ENCODE peak calls at places on chromosomes 4 and X, in seven cellular contexts. F is HCT116, G is K562, V is DND-41, W is PC-3, N is fibroblast of lung, Y is endothelial cell of umbilical vein. Z is an unnamed sample.

GRCh38 chrX:155216940-155217450 is 735 bp downstream of the VBP1 start:
- DNase-seq in V (no peak), N (no peak), F (no peak), W (peak), G (peak), Y (peak), Z (peak)

GRCh38 chr4:152691761-152692160 is 12.0 kb upstream of the TMEM154 start:
- DNase-seq in V (no peak), F (no peak), G (no peak), Y (no peak), W (no peak), N (no peak), Z (no peak)

GRCh38 chr4:85864806-85865205 is 389.9 kb downstream of the ARHGAP24 start:
- DNase-seq in W (no peak), G (no peak), N (no peak), F (no peak), Y (no peak), V (no peak), Z (no peak)

GRCh38 chrX:106286053-106286650 is 118.0 kb downstream of the PWWP3B start:
- DNase-seq in Y (no peak), V (no peak), N (no peak), W (peak), G (no peak), F (peak), Z (no peak)

GRCh38 chr4:30837131-30837539 is 117.0 kb downstream of the PCDH7 start:
- DNase-seq in Y (no peak), G (no peak), N (no peak), V (no peak), W (no peak), F (peak), Z (no peak)

GRCh38 chrX:41419082-41419481 is 28.1 kb upstream of the NYX start:
- DNase-seq in N (no peak), V (no peak), Y (no peak), F (no peak), W (no peak), G (no peak), Z (no peak)

GRCh38 chr4:42282081-42282901 is 115.0 kb upstream of the SHISA3 start:
- DNase-seq in F (peak), G (peak), Y (peak), N (peak), W (peak), V (peak), Z (peak)

GRCh38 chr4:142645478-142646108 is 200.5 kb downstream of the INPP4B start:
- DNase-seq in Y (peak), V (peak), F (no peak), N (no peak), W (no peak), G (no peak), Z (no peak)

GRCh38 chrX:47244676-47245075 is 11.9 kb downstream of the USP11 start:
- DNase-seq in F (no peak), W (no peak), N (no peak), G (no peak), Y (no peak), V (no peak), Z (no peak)

GRCh38 chr4:86521373-86521969 is 72.6 kb upstream of the PTPN13 start:
- DNase-seq in V (no peak), G (no peak), F (no peak), N (no peak), W (peak), Y (no peak), Z (no peak)

GRCh38 chr4:51843309-51844156 is 580 bp downstream of the DCUN1D4 start:
- DNase-seq in Y (peak), F (no peak), V (peak), W (peak), G (peak), N (peak), Z (peak)

GRCh38 chr4:167973513-167973912 is 118.8 kb upstream of the ANXA10 start:
- DNase-seq in W (no peak), N (no peak), G (no peak), F (no peak), V (no peak), Y (no peak), Z (no peak)

GRCh38 chr4:155666701-155667537 is at the start of gene GUCY1A1:
- DNase-seq in V (peak), Y (peak), G (no peak), N (no peak), W (peak), F (no peak), Z (peak)

GRCh38 chr4:48129307-48130014 is 4.6 kb downstream of the TXK start:
- DNase-seq in W (peak), N (no peak), F (no peak), Y (no peak), V (no peak), G (peak), Z (peak)

GRCh38 chrX:134601240-134601639 is 57.0 kb downstream of the PLAC1 start:
- DNase-seq in G (no peak), N (peak), V (no peak), W (peak), Y (no peak), F (no peak), Z (no peak)

GRCh38 chr4:110202024-110202423 is 3.6 kb upstream of the ELOVL6 start:
- DNase-seq in N (no peak), G (no peak), Y (no peak), V (no peak), F (no peak), W (no peak), Z (no peak)

GRCh38 chr4:122458625-122459024 is 2.1 kb upstream of the IL2 start:
- DNase-seq in N (peak), F (no peak), G (peak), Y (peak), W (peak), V (peak), Z (peak)

GRCh38 chr4:72312032-72312650 is 256.9 kb downstream of the ADAMTS3 start:
- DNase-seq in Y (peak), V (no peak), N (peak), W (peak), F (no peak), G (no peak), Z (peak)

GRCh38 chr4:87911252-87911774 is 64.2 kb upstream of the SPP1 start:
- DNase-seq in V (no peak), Y (no peak), W (no peak), F (no peak), G (no peak), N (peak), Z (no peak)

GRCh38 chr4:8607603-8608481 is 15.3 kb downstream of the CPZ start:
- DNase-seq in F (no peak), V (peak), N (no peak), Y (peak), W (peak), G (peak), Z (peak)

GRCh38 chr4:165627548-165627947 is 245.5 kb upstream of the TLL1 start:
- DNase-seq in F (no peak), G (no peak), W (no peak), N (no peak), Y (peak), V (no peak), Z (no peak)

GRCh38 chr4:14888790-14889189 is 113.5 kb upstream of the CPEB2 start:
- DNase-seq in F (no peak), Y (no peak), G (no peak), V (no peak), N (peak), W (no peak), Z (no peak)

GRCh38 chr4:151931563-151931962 is 170.8 kb upstream of the GATB start:
- DNase-seq in F (no peak), V (peak), Y (no peak), G (peak), N (no peak), W (no peak), Z (no peak)

GRCh38 chr4:23333946-23334878 is 555.6 kb downstream of the PPARGC1A start:
- DNase-seq in N (peak), F (no peak), W (peak), G (peak), Y (no peak), V (peak), Z (peak)

GRCh38 chr4:82394896-82395295 is 21.1 kb upstream of the HNRNPD start:
- DNase-seq in V (no peak), Y (no peak), W (peak), N (no peak), F (no peak), G (no peak), Z (peak)

GRCh38 chrX:136272325-136272724 is 21.1 kb upstream of the MAP7D3 start:
- DNase-seq in F (peak), G (no peak), N (no peak), Y (no peak), W (no peak), V (no peak), Z (no peak)

GRCh38 chr4:94298725-94299252 is 43.8 kb downstream of the HPGDS start:
- DNase-seq in G (peak), V (no peak), W (no peak), Y (no peak), N (no peak), F (no peak), Z (no peak)

GRCh38 chrX:21305799-21306336 is 68.3 kb upstream of the CNKSR2 start:
- DNase-seq in W (no peak), Y (no peak), N (no peak), F (no peak), V (no peak), G (no peak), Z (no peak)

GRCh38 chr4:98564847-98565246 is 93.6 kb downstream of the TSPAN5 start:
- DNase-seq in V (no peak), N (no peak), W (no peak), G (no peak), Y (no peak), F (no peak), Z (peak)

GRCh38 chr4:25379591-25379990 is 2.5 kb downstream of the ANAPC4 start:
- DNase-seq in F (no peak), N (no peak), Y (no peak), W (no peak), G (peak), V (no peak), Z (no peak)
- H3K4me3 ChIP-seq in F (no peak), N (no peak), Y (no peak), W (peak), G (no peak), V (no peak), Z (no peak)

DNA sequence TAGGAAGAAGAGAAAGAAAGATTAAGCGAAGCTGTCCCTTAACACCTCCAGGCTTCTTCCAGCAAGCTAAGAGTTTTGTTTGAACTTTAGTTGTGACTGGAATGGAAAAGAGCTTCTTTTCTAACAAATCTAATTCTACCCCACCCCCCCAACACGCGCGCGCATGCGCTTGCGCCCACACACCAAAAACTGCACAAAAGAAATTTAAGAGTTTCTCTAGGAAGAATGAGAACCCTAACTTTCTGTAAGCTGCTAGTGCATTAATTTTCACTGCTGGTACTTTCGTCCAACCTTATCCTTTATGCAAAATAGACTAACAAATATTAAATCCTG is 9.0 kb upstream of the INTU start:
- DNase-seq in N (peak), G (no peak), F (no peak), V (no peak), Y (peak), W (no peak), Z (no peak)
- H3K9ac ChIP-seq in N (peak), G (no peak), F (no peak), V (no peak), Y (peak), W (no peak), Z (no peak)

DNA sequence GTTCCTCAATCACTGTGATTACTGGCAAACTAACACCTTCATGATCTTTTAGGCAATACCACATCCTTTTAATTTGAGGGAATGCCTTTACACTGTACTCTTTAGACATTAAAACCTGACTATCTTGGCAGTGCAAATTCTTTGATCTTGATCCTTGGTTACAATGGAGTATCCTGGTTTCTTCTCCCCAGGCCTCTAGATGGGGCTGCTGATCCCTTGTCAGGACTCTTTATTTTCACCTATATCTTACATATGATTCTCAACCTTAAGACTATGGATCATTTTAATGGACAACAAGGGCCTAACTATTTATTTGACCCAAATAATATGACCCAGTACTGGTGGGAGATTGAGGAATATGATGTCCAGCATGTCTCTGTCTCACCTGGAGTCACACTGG is 1005.5 kb upstream of the INTU start:
- DNase-seq in G (peak), Y (peak), N (peak), V (no peak), F (peak), W (peak), Z (peak)
- TF ChIP-seq CTCF in G (peak), Y (peak), N (peak), V (peak), F (peak), W (peak), Z (peak)

DNA sequence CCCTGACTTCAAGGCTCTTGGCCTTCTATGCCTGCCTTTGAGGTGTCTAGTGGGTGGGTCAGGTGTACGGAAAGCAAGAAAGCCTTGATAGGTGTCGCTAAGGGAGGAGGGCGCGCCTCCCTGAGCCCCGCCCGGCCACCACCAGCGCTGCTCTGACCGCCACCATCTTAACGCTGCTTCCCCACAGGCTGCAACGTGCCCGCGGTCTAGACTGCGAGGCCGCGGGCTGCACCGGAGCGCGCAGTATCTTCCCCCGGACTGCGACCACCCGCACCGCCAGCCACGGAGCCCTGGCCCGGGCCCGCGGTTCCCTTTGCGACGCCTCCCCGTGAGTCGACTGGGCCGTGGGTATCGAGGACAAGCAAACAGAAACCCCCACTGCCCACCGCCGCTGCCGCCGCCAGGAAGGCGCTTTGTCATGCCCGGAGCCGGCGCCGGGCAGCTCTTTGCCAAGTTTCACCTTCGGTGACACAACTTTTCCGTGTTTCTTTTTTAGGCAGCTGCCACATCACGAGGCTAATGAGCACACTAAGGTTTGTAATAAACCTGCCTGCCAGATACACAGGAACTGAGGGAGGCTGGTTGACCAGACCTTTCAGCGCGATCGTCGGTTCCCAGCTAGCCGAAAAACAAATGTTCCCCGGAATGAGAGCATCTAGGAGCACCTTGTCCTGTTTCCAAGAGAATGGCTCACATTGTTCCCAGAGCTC is 335.8 kb upstream of the F9 start:
- DNase-seq in F (no peak), W (peak), N (no peak), G (peak), V (no peak), Y (no peak), Z (peak)
- H3K4me3 ChIP-seq in F (no peak), W (peak), N (peak), G (peak), V (no peak), Y (no peak), Z (no peak)

DNA sequence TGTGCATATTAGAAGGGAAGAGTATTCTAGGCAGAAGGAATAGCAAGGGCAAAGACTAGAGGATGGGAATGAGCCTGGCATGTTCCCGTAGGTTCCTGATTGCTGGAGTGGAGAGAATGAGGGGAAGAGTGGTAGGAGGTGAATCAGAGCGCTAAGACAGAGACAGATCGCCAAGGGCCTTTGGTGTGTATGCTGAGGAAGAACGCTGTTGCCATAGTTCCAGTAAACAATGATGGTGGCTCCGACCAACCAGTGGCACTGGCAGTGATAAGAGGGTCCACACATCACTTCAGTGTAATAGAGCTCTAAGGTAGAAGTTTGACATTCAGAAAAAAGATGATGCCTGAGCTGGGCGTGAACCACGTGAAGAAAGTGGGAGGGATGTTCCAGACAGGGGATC is 966 bp downstream of the TBC1D25 start:
- DNase-seq in V (no peak), Y (no peak), G (no peak), N (no peak), W (no peak), F (no peak), Z (no peak)
- H3K9ac ChIP-seq in V (peak), Y (no peak), G (peak), N (no peak), W (peak), F (peak), Z (no peak)

GRCh38 chr4:102623622-102624021 is 122.5 kb downstream of the NFKB1 start:
- DNase-seq in V (no peak), F (peak), Y (peak), W (peak), G (peak), N (peak), Z (peak)
- TF ChIP-seq CTCF in V (peak), F (peak), Y (peak), W (peak), G (peak), N (peak), Z (peak)

GRCh38 chrX:130848763-130849162 is 54.2 kb downstream of the ENOX2 start:
- DNase-seq in F (no peak), Y (no peak), G (no peak), W (no peak), V (no peak), N (no peak), Z (no peak)
- H3K4me3 ChIP-seq in F (no peak), Y (no peak), G (no peak), W (no peak), V (no peak), N (no peak), Z (no peak)

DNA sequence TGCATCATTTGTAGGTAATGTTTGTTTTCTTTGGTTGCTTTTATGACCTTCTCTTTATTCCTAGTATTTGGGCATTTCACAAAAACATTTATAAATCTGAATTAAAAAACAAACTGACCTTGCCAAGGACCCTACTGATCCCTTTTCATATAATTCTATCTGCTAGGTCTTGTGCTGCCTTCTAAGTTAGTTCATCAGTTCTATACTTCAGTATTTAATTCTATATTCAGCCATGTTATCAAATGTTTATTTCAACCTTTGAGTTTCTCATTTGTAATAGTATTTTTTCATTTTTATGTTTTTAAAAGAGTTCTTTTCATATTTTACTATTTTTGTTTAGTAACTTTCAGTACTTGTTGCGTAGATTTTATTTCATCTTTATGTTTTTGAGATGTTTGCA is 155.3 kb downstream of the SNCA start:
- DNase-seq in N (no peak), F (no peak), W (no peak), V (no peak), G (no peak), Y (no peak), Z (no peak)
- H3K9ac ChIP-seq in N (no peak), F (peak), W (no peak), V (peak), G (no peak), Y (no peak), Z (no peak)

DNA sequence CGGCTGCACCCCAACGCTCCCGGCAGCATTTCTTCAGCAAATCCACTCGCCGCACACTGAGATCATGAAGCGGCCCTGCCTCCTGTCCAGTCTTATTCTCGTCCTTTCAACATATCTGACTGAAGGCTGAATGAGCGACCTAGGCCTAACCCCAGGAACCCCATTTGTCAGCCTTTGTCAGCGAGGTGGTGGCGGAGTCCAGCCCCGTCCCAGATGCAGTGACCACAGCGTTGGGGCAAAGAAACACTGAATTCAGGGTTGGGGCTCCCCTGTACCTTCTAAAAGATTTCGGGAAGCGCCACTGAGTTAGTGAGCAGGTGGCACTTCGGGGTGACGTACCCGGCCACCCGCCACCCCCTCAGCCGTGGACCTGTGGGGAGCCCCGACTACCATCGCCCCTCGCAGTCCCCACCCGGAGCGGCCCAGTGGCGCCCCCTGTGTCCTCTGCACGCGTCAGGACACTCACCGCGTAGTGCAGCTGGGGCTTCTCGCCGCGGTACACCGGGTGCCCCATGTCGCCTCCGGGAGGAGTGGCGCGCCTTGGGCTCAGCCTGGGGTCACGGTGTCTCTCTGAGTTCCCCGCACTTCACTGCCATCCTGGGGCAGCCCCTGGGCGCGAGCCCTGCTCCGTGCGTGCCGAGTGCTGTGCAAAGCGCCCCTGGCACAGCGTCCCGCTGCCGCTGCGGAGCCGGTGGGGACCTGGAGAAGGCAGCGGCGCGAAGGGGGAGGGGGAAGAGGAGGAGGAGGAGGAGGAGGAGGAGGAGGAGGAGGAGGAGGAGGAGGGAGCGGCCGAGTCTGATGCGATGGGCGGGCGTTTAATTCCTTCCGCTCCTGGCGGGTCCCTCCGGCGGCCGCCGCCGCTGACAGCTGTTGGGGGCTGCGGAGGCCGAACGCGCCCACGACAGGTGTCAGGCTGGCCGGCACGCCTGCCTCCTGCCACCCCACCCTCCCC is 134.1 kb downstream of the AMELX start:
- DNase-seq in N (peak), V (no peak), Y (peak), W (peak), G (peak), F (no peak), Z (peak)
- TF ChIP-seq CTCF in N (peak), V (no peak), Y (peak), W (peak), G (peak), F (no peak), Z (peak)

DNA sequence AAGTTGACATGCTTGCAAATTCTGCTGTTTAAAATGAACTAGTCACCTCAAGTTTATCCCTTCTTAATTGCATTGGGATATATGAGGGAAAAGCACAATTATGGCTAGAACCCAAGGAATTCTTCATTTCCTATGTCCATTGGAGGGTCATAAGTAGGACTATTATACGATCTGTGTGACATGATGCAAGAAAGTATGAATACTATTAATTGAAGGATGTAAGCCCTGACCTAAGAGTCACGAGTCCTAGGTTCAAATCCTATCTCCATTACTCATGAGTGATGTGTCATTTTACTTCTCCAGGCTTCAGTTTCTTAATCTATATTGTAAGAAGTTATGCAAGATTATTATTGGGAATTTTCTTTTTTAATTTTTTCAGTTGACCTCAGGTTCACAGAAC is 542.9 kb upstream of the GRIA3 start:
- DNase-seq in N (no peak), W (no peak), V (no peak), F (no peak), Y (no peak), G (no peak), Z (no peak)
- H3K4me3 ChIP-seq in N (no peak), W (no peak), V (no peak), F (no peak), Y (no peak), G (no peak), Z (no peak)